ENCODE peak calls at places on chromosome 15, in nine cellular contexts. F, M, H, A, T, R, I, V and P are unnamed samples.

GRCh38 chr15:52730163-52730562 is 51.0 kb upstream of the ATOSA start:
- DNase-seq in F (peak), M (peak), H (no peak), A (no peak), T (no peak), R (no peak), I (peak), V (no peak), P (no peak)

GRCh38 chr15:91967935-91968605 is 114.6 kb downstream of the SLCO3A1 start:
- DNase-seq in F (no peak), M (peak), H (no peak), A (no peak), T (peak), R (no peak), I (peak), V (no peak), P (no peak)

GRCh38 chr15:45948226-45948625 is 313.4 kb downstream of the SQOR start:
- DNase-seq in F (no peak), M (no peak), H (no peak), A (no peak), T (no peak), R (peak), I (no peak), V (no peak), P (no peak)

GRCh38 chr15:87269566-87269965 is 987.0 kb downstream of the NTRK3 start:
- DNase-seq in F (no peak), M (no peak), H (no peak), A (no peak), T (peak), R (no peak), I (no peak), V (no peak), P (no peak)

GRCh38 chr15:58299311-58299850 is 132.4 kb upstream of the LIPC start:
- DNase-seq in F (no peak), M (no peak), H (no peak), A (no peak), T (no peak), R (no peak), I (no peak), V (no peak), P (no peak)

GRCh38 chr15:85457392-85457968 is 77.1 kb downstream of the AKAP13 start:
- DNase-seq in F (no peak), M (no peak), H (no peak), A (no peak), T (no peak), R (no peak), I (no peak), V (no peak), P (no peak)

GRCh38 chr15:47188766-47189507 is 528.4 kb upstream of the SEMA6D start:
- DNase-seq in F (no peak), M (no peak), H (no peak), A (no peak), T (no peak), R (peak), I (no peak), V (no peak), P (no peak)

GRCh38 chr15:81909229-81910087 is 136.4 kb downstream of the MEX3B start:
- DNase-seq in F (no peak), M (no peak), H (no peak), A (no peak), T (no peak), R (no peak), I (peak), V (no peak), P (no peak)

GRCh38 chr15:38843736-38844590 is 279.3 kb upstream of the RASGRP1 start:
- DNase-seq in F (peak), M (no peak), H (peak), A (no peak), T (peak), R (no peak), I (peak), V (no peak), P (no peak)

GRCh38 chr15:99070268-99070667 is 34.6 kb upstream of the SYNM start:
- DNase-seq in F (no peak), M (no peak), H (no peak), A (no peak), T (no peak), R (no peak), I (no peak), V (no peak), P (no peak)

GRCh38 chr15:80512729-80513670 is 108.8 kb downstream of the ARNT2 start:
- DNase-seq in F (peak), M (no peak), H (peak), A (no peak), T (peak), R (no peak), I (peak), V (no peak), P (no peak)

GRCh38 chr15:83604549-83604948 is 49.4 kb upstream of the ADAMTSL3 start:
- DNase-seq in F (no peak), M (no peak), H (no peak), A (no peak), T (no peak), R (no peak), I (no peak), V (no peak), P (no peak)